ENCODE peak calls at places on chromosomes 16 and 17, in six cellular contexts. One of them, this sample, is unnamed.

GRCh38 chr17:21286771-21287702 is 2.5 kb downstream of the MAP2K3 start:
- DNase-seq in upper lobe of left lung: peak
- DNase-seq in suprapubic skin: no peak
- DNase-seq in endothelial cell of umbilical vein: no peak
- DNase-seq in K562: no peak
- DNase-seq in stomach: peak
- DNase-seq in this sample: no peak

GRCh38 chr16:10787304-10787703 is 31.3 kb downstream of the TVP23A start:
- DNase-seq in stomach: no peak
- DNase-seq in K562: peak
- DNase-seq in endothelial cell of umbilical vein: no peak
- DNase-seq in upper lobe of left lung: no peak
- DNase-seq in suprapubic skin: no peak
- DNase-seq in this sample: no peak

GRCh38 chr16:16857603-16858283 is 478.8 kb downstream of the NPIPA7 start:
- DNase-seq in K562: no peak
- DNase-seq in suprapubic skin: no peak
- DNase-seq in endothelial cell of umbilical vein: no peak
- DNase-seq in stomach: no peak
- DNase-seq in upper lobe of left lung: no peak
- DNase-seq in this sample: no peak

GRCh38 chr17:12618557-12618956 is 47.1 kb upstream of the MYOCD start:
- DNase-seq in upper lobe of left lung: no peak
- DNase-seq in suprapubic skin: no peak
- DNase-seq in stomach: no peak
- DNase-seq in K562: no peak
- DNase-seq in endothelial cell of umbilical vein: no peak
- DNase-seq in this sample: no peak

GRCh38 chr16:88907768-88908167 is 41.3 kb upstream of the PABPN1L start:
- DNase-seq in upper lobe of left lung: no peak
- DNase-seq in suprapubic skin: no peak
- DNase-seq in stomach: no peak
- DNase-seq in endothelial cell of umbilical vein: no peak
- DNase-seq in K562: no peak
- DNase-seq in this sample: no peak

GRCh38 chr16:27193300-27193990 is 9.9 kb upstream of the KDM8 start:
- DNase-seq in suprapubic skin: no peak
- DNase-seq in K562: no peak
- DNase-seq in stomach: no peak
- DNase-seq in endothelial cell of umbilical vein: no peak
- DNase-seq in upper lobe of left lung: no peak
- DNase-seq in this sample: no peak

GRCh38 chr16:65125322-65125721 is 3.5 kb upstream of the CDH11 start:
- DNase-seq in upper lobe of left lung: no peak
- DNase-seq in suprapubic skin: no peak
- DNase-seq in stomach: no peak
- DNase-seq in K562: no peak
- DNase-seq in endothelial cell of umbilical vein: no peak
- DNase-seq in this sample: no peak

GRCh38 chr16:50526796-50527195 is 21.4 kb upstream of the NKD1 start:
- DNase-seq in stomach: no peak
- DNase-seq in upper lobe of left lung: no peak
- DNase-seq in K562: no peak
- DNase-seq in endothelial cell of umbilical vein: no peak
- DNase-seq in suprapubic skin: no peak
- DNase-seq in this sample: peak

GRCh38 chr16:17591655-17592405 is 121.1 kb upstream of the XYLT1 start:
- DNase-seq in K562: peak
- DNase-seq in stomach: no peak
- DNase-seq in suprapubic skin: no peak
- DNase-seq in endothelial cell of umbilical vein: no peak
- DNase-seq in upper lobe of left lung: no peak
- DNase-seq in this sample: peak

GRCh38 chr16:5965321-5965720 is 867.7 kb upstream of the EEF2KMT start:
- DNase-seq in endothelial cell of umbilical vein: no peak
- DNase-seq in upper lobe of left lung: no peak
- DNase-seq in stomach: no peak
- DNase-seq in suprapubic skin: no peak
- DNase-seq in K562: no peak
- DNase-seq in this sample: no peak

GRCh38 chr17:36152639-36153120 is 23.8 kb downstream of the TBC1D3B start:
- DNase-seq in K562: peak
- DNase-seq in upper lobe of left lung: no peak
- DNase-seq in suprapubic skin: no peak
- DNase-seq in stomach: no peak
- DNase-seq in endothelial cell of umbilical vein: no peak
- DNase-seq in this sample: peak

GRCh38 chr16:26016989-26017388 is 325.2 kb downstream of the HS3ST4 start:
- DNase-seq in stomach: no peak
- DNase-seq in upper lobe of left lung: no peak
- DNase-seq in endothelial cell of umbilical vein: no peak
- DNase-seq in K562: no peak
- DNase-seq in suprapubic skin: no peak
- DNase-seq in this sample: no peak

GRCh38 chr17:65750166-65750565 is 188.7 kb upstream of the AXIN2 start:
- DNase-seq in upper lobe of left lung: no peak
- DNase-seq in stomach: no peak
- DNase-seq in K562: no peak
- DNase-seq in suprapubic skin: no peak
- DNase-seq in endothelial cell of umbilical vein: no peak
- DNase-seq in this sample: no peak
- H3K27ac ChIP-seq in upper lobe of left lung: no peak
- H3K27ac ChIP-seq in stomach: no peak
- H3K27ac ChIP-seq in K562: no peak
- H3K27ac ChIP-seq in suprapubic skin: peak
- H3K27ac ChIP-seq in endothelial cell of umbilical vein: no peak
- H3K27ac ChIP-seq in this sample: peak

DNA sequence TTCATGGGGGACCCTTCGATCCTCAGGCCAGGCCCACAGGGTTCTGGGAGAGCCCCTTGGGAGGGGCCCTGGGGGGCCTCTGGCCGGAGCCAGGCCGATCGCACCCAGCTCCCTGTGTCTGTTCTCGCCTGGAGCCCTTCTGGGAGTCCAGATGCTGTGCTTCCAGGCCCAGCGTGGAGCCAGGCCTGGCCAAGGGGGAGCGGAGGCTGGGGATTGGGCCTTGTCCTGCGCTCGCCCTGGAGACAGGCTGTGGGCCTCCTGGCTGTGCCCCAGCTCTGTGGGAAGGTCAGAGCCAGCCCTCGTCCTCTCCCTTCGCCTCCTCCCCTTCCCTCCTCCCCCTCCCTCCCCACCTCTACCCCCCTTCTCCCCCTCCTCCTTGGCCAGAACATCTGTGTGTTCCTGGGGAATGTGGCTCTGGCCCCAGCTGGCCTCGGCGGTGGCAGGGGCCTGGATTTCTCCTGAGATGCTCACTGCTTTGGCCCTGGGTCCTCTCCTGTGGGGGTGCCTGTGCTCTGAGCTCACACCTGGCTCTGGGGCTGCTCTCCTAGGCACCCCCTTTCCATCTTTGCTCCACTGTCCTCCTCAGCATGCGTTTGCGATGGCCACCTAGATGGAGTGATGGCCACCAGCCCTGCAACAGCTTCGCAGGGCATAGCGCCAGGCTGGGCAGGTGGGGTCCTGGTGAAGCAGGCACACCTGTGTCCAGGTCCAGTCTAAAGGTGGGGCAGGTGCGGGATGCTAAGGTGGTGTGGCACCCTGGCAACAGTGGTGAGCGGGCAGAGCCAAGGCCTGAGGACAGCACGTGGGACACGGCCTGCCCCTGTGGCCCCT is 90.6 kb upstream of the CIBAR2 start:
- DNase-seq in upper lobe of left lung: peak
- DNase-seq in K562: no peak
- DNase-seq in stomach: peak
- DNase-seq in endothelial cell of umbilical vein: no peak
- DNase-seq in suprapubic skin: no peak
- DNase-seq in this sample: no peak
- TF ChIP-seq POLR2A in upper lobe of left lung: no peak
- TF ChIP-seq POLR2A in K562: no peak
- TF ChIP-seq POLR2A in stomach: no peak
- TF ChIP-seq POLR2A in endothelial cell of umbilical vein: no peak
- TF ChIP-seq POLR2A in suprapubic skin: no peak
- TF ChIP-seq POLR2A in this sample: no peak

GRCh38 chr17:60641810-60642220 is 35.8 kb upstream of the BCAS3 start:
- DNase-seq in suprapubic skin: no peak
- DNase-seq in endothelial cell of umbilical vein: peak
- DNase-seq in K562: peak
- DNase-seq in upper lobe of left lung: peak
- DNase-seq in stomach: peak
- DNase-seq in this sample: no peak
- TF ChIP-seq POLR2AphosphoS5 in suprapubic skin: no peak
- TF ChIP-seq POLR2AphosphoS5 in endothelial cell of umbilical vein: no peak
- TF ChIP-seq POLR2AphosphoS5 in K562: peak
- TF ChIP-seq POLR2AphosphoS5 in upper lobe of left lung: no peak
- TF ChIP-seq POLR2AphosphoS5 in stomach: no peak
- TF ChIP-seq POLR2AphosphoS5 in this sample: peak

DNA sequence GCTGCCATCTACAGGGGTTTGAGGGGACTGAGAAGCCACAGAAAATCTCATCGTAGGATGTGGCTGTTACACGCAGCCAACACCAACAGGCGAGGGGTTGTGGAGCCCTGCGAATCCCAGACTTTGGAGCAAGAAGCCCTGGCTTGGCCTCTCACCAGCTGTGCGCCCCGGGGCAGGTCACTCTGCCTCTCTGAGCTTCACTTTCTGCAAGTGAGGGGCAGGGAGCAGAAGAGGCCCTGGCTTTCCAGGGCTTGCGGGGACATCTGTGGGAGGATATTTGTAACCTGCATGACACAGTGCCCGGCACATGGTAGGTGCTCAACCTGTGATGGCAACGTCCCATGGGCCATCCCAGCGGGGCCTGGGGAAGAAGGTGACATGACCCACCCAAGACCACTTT is 32.9 kb upstream of the CIBAR2 start:
- DNase-seq in suprapubic skin: no peak
- DNase-seq in endothelial cell of umbilical vein: no peak
- DNase-seq in stomach: no peak
- DNase-seq in K562: no peak
- DNase-seq in upper lobe of left lung: no peak
- DNase-seq in this sample: no peak
- H3K27ac ChIP-seq in suprapubic skin: no peak
- H3K27ac ChIP-seq in endothelial cell of umbilical vein: peak
- H3K27ac ChIP-seq in stomach: no peak
- H3K27ac ChIP-seq in K562: no peak
- H3K27ac ChIP-seq in upper lobe of left lung: peak
- H3K27ac ChIP-seq in this sample: no peak

GRCh38 chr16:14339694-14340093 is 268.6 kb downstream of the MRTFB start:
- DNase-seq in endothelial cell of umbilical vein: no peak
- DNase-seq in stomach: no peak
- DNase-seq in upper lobe of left lung: no peak
- DNase-seq in suprapubic skin: no peak
- DNase-seq in K562: no peak
- DNase-seq in this sample: no peak

GRCh38 chr16:14338236-14338635 is 267.1 kb downstream of the MRTFB start:
- DNase-seq in suprapubic skin: no peak
- DNase-seq in K562: no peak
- DNase-seq in upper lobe of left lung: no peak
- DNase-seq in endothelial cell of umbilical vein: no peak
- DNase-seq in stomach: no peak
- DNase-seq in this sample: no peak

GRCh38 chr16:14338969-14339368 is 267.9 kb downstream of the MRTFB start:
- DNase-seq in K562: no peak
- DNase-seq in stomach: no peak
- DNase-seq in upper lobe of left lung: no peak
- DNase-seq in endothelial cell of umbilical vein: no peak
- DNase-seq in suprapubic skin: no peak
- DNase-seq in this sample: no peak

GRCh38 chr16:14335297-14335696 is 264.2 kb downstream of the MRTFB start:
- DNase-seq in K562: no peak
- DNase-seq in stomach: no peak
- DNase-seq in upper lobe of left lung: no peak
- DNase-seq in suprapubic skin: no peak
- DNase-seq in endothelial cell of umbilical vein: no peak
- DNase-seq in this sample: no peak

DNA sequence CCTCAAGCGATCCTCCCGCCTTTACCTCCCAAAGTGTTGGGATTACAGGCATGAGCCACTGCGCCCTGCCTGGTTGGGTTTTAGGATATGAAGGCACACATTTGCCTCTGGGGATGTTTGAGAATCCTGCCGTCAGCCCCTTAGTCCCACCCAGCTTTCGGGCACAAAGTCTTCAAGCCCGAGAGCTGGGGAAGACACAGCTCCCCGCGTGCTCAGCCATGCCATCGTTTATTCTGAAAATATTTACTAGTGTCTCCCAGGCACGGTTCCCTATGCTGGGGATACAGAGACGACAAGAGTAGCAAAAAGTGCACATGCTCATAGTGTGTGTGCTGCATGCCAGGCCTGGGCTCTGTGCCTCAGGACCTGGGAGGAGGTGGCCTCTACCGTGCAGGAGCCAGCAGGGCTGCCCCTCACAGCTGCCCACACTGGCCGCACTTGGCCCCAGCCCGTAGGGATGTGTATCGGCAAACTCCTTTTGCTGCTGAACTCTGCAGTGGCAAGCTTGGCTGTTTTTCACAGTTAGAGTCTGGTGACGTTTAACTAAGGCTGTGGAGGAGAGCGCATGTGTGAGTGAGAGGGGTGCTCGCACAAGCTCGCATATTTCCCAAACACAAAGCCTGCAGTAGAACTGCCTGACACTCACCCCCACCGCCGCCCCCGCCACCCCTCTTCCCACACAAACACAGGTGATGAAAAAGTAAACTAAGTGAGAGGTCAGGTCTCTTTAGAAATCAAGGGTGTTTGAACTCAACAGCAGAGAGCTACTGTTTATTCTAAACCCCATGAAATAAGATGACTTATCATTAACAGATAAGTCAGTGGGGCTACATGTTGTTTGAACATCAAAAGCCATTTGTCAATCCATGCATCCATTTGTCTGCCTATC is 266.4 kb downstream of the MRTFB start:
- DNase-seq in stomach: no peak
- DNase-seq in endothelial cell of umbilical vein: no peak
- DNase-seq in suprapubic skin: no peak
- DNase-seq in upper lobe of left lung: peak
- DNase-seq in K562: no peak
- DNase-seq in this sample: no peak
- TF ChIP-seq POLR2A in stomach: no peak
- TF ChIP-seq POLR2A in endothelial cell of umbilical vein: no peak
- TF ChIP-seq POLR2A in suprapubic skin: no peak
- TF ChIP-seq POLR2A in upper lobe of left lung: no peak
- TF ChIP-seq POLR2A in K562: no peak
- TF ChIP-seq POLR2A in this sample: no peak

GRCh38 chr16:24986512-24987303 is 28.5 kb downstream of the ARHGAP17 start:
- DNase-seq in upper lobe of left lung: peak
- DNase-seq in endothelial cell of umbilical vein: peak
- DNase-seq in stomach: no peak
- DNase-seq in K562: peak
- DNase-seq in suprapubic skin: no peak
- DNase-seq in this sample: no peak

GRCh38 chr16:24980077-24980793 is 34.9 kb downstream of the ARHGAP17 start:
- DNase-seq in stomach: no peak
- DNase-seq in endothelial cell of umbilical vein: peak
- DNase-seq in suprapubic skin: no peak
- DNase-seq in upper lobe of left lung: no peak
- DNase-seq in K562: no peak
- DNase-seq in this sample: no peak

GRCh38 chr16:24984903-24985675 is 30.1 kb downstream of the ARHGAP17 start:
- DNase-seq in K562: no peak
- DNase-seq in stomach: no peak
- DNase-seq in upper lobe of left lung: no peak
- DNase-seq in suprapubic skin: no peak
- DNase-seq in endothelial cell of umbilical vein: no peak
- DNase-seq in this sample: no peak

GRCh38 chr16:24984101-24984500 is 31.1 kb downstream of the ARHGAP17 start:
- DNase-seq in upper lobe of left lung: no peak
- DNase-seq in suprapubic skin: no peak
- DNase-seq in endothelial cell of umbilical vein: no peak
- DNase-seq in K562: no peak
- DNase-seq in stomach: no peak
- DNase-seq in this sample: no peak

GRCh38 chr16:24983521-24983920 is 31.6 kb downstream of the ARHGAP17 start:
- DNase-seq in K562: no peak
- DNase-seq in upper lobe of left lung: no peak
- DNase-seq in stomach: no peak
- DNase-seq in suprapubic skin: no peak
- DNase-seq in endothelial cell of umbilical vein: peak
- DNase-seq in this sample: no peak
- TF ChIP-seq POLR2AphosphoS5 in K562: no peak
- TF ChIP-seq POLR2AphosphoS5 in upper lobe of left lung: no peak
- TF ChIP-seq POLR2AphosphoS5 in stomach: no peak
- TF ChIP-seq POLR2AphosphoS5 in suprapubic skin: no peak
- TF ChIP-seq POLR2AphosphoS5 in endothelial cell of umbilical vein: no peak
- TF ChIP-seq POLR2AphosphoS5 in this sample: no peak